ENCODE peak calls at places on chromosomes 13 and 19, in six cellular contexts. G is glutamatergic neuron, C is GM13976, X is epithelial cell of esophagus, K is RWPE1, I is osteoblast. B is an unnamed sample.

GRCh38 chr19:38211206-38211605 is 12.8 kb downstream of the DPF1 start:
- DNase-seq in G (peak), C (no peak), X (no peak), K (no peak), I (no peak), B (no peak)

GRCh38 chr19:54462713-54463530 is 656 bp downstream of the LENG9 start:
- DNase-seq in G (peak), C (peak), X (peak), K (no peak), I (peak), B (peak)

GRCh38 chr19:1069009-1069779 is 2.2 kb downstream of the ARHGAP45 start:
- DNase-seq in G (no peak), C (peak), X (no peak), K (no peak), I (no peak), B (no peak)

GRCh38 chr13:105278797-105279425 is 1256.6 kb downstream of the EFNB2 start:
- DNase-seq in G (no peak), C (no peak), X (peak), K (no peak), I (no peak), B (no peak)

GRCh38 chr19:927044-927706 is 1.3 kb downstream of the ARID3A start:
- DNase-seq in G (peak), C (peak), X (no peak), K (no peak), I (peak), B (peak)

GRCh38 chr13:48297131-48297786 is 6.3 kb upstream of the RB1 start:
- DNase-seq in G (no peak), C (no peak), X (no peak), K (no peak), I (no peak), B (no peak)

GRCh38 chr19:47661571-47661970 is 51.7 kb upstream of the EHD2 start:
- DNase-seq in G (no peak), C (no peak), X (no peak), K (no peak), I (no peak), B (no peak)

GRCh38 chr19:42250249-42250665 is 4.7 kb downstream of the ERF start:
- DNase-seq in G (no peak), C (no peak), X (no peak), K (no peak), I (no peak), B (no peak)

GRCh38 chr13:49569993-49570689 is 15.2 kb downstream of the RCBTB1 start:
- DNase-seq in G (no peak), C (peak), X (peak), K (peak), I (no peak), B (no peak)

GRCh38 chr19:2242811-2243210 is 6.2 kb downstream of the SF3A2 start:
- DNase-seq in G (no peak), C (no peak), X (no peak), K (no peak), I (no peak), B (no peak)

GRCh38 chr19:3575260-3575741 is 2.6 kb downstream of the HMG20B start:
- DNase-seq in G (peak), C (no peak), X (peak), K (no peak), I (peak), B (no peak)

GRCh38 chr13:100721885-100722512 is 47.4 kb upstream of the TMTC4 start:
- DNase-seq in G (peak), C (peak), X (peak), K (peak), I (no peak), B (peak)

GRCh38 chr19:7980168-7980567 is 25.3 kb downstream of the ELAVL1 start:
- DNase-seq in G (peak), C (no peak), X (no peak), K (no peak), I (no peak), B (no peak)

GRCh38 chr13:100674848-100675659 is 459 bp upstream of the TMTC4 start:
- DNase-seq in G (peak), C (peak), X (peak), K (peak), I (peak), B (peak)

GRCh38 chr13:87669379-87669978 is 1.7 kb upstream of the SLITRK5 start:
- DNase-seq in G (no peak), C (peak), X (peak), K (no peak), I (no peak), B (no peak)

GRCh38 chr13:77345150-77345780 is 18.4 kb upstream of the MYCBP2 start:
- DNase-seq in G (no peak), C (no peak), X (no peak), K (no peak), I (no peak), B (no peak)

GRCh38 chr19:19451429-19452240 is 46.2 kb downstream of the GATAD2A start:
- DNase-seq in G (no peak), C (peak), X (no peak), K (no peak), I (no peak), B (no peak)

GRCh38 chr13:95568131-95568530 is 15.6 kb downstream of the CLDN10 start:
- DNase-seq in G (no peak), C (no peak), X (no peak), K (no peak), I (no peak), B (no peak)

GRCh38 chr13:95564948-95565347 is 12.4 kb downstream of the CLDN10 start:
- DNase-seq in G (no peak), C (no peak), X (peak), K (peak), I (peak), B (no peak)

GRCh38 chr13:95559100-95559499 is 6.6 kb downstream of the CLDN10 start:
- DNase-seq in G (no peak), C (no peak), X (peak), K (no peak), I (no peak), B (no peak)

GRCh38 chr13:95560387-95560786 is 7.9 kb downstream of the CLDN10 start:
- DNase-seq in G (no peak), C (no peak), X (no peak), K (no peak), I (no peak), B (no peak)

DNA sequence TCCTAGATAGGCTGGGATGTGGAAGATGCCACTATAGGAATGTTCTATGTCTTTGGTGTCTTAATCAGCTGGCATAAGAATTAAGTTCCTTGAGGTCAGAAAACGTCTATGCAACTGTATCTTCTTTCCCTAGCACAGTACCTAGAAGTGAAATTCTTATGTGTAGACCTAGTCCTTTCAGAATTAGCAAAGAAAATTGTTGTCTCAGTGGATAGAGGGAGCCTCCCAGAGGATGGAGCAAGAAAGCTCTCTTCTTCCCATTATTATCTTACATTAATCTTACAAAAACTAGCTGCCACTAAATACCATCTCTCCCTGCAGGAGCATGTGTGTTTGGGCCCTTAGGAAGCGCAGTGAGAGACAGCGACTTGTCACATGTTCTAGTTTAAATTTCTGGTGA is 11.6 kb downstream of the CLDN10 start:
- DNase-seq in G (no peak), C (no peak), X (no peak), K (no peak), I (peak), B (no peak)
- TF ChIP-seq CTCF in G (no peak), C (no peak), X (peak), K (no peak), I (peak), B (no peak)

DNA sequence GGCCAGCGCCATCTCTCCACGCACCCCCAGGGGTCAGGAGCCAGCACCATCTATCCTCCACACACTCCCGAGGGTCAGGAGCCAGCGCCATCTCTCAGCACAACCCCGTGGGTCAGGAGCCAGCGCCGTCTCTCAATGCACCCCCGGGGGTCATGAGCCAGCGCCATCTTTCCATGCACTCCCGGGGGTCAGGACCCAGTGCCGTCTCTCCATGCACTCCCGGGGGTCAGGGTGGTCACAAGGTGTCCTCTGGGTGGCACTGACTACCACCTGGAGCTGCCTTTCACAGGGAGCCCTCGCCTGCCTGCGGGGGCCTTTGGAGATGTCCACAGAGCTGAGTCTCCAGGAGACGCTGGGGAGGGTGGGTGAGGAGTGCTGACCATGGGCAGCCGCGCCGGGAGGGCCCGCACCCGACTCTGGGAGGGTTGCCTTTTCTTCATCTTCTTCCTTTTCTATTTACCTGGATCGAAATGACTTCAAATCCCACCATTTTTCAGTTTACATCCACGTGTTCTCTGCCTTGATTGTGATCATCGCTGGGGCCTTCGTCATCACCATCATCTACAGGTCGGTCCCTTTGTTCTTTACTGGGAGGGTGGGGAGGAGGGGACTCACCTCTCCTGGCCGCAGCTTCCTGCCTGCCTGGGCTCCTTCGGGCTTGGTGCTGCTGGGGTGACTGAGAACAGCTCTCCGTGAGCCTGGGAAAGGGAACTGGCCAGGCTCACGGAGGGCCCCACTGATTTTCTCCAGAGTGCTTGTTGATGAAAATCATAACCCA is 19.1 kb downstream of the TEX29 start:
- DNase-seq in G (no peak), C (peak), X (no peak), K (no peak), I (no peak), B (no peak)
- TF ChIP-seq CTCF in G (no peak), C (no peak), X (no peak), K (no peak), I (no peak), B (no peak)

GRCh38 chr13:25468330-25469178 is 96.8 kb downstream of the ATP8A2 start:
- DNase-seq in G (peak), C (peak), X (peak), K (peak), I (peak), B (peak)
- TF ChIP-seq CTCF in G (no peak), C (no peak), X (no peak), K (no peak), I (no peak), B (peak)

DNA sequence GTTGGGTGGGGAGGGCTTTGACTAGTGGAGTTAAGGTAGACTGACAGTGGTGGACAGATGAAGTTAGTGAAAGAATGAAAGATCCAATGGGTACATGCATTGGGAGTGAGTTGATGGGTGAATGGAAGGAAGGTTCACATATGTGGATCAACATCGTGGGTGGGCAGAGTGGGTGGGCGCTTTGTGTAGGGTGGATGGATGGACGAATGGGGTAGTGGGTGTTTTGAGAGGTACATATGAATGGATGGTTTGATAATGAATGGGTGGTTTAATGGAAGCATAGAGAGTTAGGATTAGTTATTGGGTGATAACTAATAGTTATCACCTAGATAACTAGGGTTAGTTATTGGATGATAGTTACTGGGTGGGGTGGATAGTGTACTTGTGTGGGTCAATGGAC is 11.5 kb downstream of the ZSWIM4 start:
- DNase-seq in G (no peak), C (no peak), X (no peak), K (no peak), I (peak), B (no peak)
- TF ChIP-seq CTCF in G (no peak), C (no peak), X (no peak), K (no peak), I (no peak), B (no peak)

GRCh38 chr13:75324413-75324940 is 157.5 kb downstream of the TBC1D4 start:
- DNase-seq in G (no peak), C (no peak), X (no peak), K (no peak), I (no peak), B (no peak)
- TF ChIP-seq CTCF in G (no peak), C (no peak), X (no peak), K (no peak), I (no peak), B (no peak)

DNA sequence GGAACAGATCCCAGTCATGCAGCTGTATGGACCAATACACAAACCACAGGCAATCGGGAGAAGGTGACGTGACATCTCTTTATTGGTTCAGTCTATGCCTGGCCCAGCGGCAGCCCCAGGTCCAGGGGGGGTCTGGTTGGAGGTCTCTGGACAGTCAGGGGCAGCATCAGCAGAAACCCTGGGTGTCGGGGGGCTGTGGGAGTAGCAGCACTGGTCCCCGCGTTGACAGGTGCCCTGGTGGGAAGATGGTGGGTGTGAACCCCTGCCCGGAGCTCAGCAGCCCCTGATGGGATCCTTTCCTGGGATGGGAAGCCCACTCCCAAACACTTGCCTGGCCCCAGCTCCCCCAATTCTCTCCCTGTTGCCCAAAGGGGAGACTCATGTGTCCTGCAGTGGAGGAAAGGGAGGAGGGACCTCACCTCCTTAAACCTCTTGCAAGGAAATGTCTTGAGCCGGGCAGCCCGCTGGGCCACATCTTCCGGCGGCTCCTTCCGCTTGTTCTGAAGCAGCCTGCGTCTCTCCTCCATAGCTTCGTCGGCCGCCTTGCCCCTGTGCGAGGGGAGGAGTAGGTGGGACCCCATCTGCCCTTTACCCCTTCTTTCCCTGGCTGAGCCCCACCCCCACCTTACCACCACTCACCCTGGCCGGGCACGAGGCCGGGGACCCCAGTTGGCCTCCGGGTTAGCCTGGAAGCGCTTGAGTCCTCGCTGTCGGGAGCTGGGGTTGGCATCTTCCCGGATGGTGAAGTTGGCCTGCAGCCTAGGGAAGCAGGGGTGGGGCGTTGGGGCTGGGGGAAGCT is 2.4 kb upstream of the LYL1 start:
- DNase-seq in G (no peak), C (peak), X (no peak), K (no peak), I (no peak), B (no peak)
- TF ChIP-seq CTCF in G (peak), C (no peak), X (no peak), K (peak), I (no peak), B (no peak)

DNA sequence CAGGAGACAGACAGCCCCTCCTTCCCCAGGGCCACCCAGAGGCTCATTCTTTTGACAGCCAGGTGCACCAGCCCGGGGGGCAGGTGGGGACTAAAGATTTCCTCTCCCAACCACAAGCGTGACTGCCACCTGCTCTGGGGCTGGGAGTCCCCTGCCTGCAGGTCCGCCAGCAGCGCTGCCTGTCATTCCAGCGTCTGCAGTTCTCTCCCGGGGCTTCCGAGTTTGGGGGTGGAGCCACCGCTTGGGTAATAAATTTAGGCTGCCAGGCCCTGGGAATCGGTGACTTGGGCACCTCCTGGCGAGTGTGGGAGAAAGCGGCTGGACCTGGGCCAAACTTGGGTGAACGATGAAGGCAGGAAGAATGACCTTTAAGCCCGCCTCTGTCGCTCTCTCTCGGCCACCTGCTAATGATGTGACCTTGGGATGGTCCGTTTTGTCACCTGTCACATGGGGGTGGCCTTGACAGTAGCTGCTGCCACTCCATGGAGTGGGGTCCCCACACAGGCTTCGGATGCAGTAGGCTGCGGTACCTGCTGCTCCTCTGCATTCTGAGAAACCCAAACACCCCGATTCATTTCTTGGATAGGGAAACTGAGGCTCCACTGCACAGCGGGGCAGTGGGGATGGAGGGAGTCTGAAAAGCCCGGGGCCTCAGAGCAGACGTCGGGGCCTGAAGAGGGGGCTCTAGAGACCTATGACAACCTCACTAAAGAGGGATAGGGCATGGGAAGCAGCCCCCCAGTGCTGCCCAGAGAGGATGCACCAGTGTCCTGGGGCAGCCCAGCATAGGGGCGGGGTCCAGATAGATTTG is 12.8 kb downstream of the FUT6 start:
- DNase-seq in G (peak), C (no peak), X (peak), K (peak), I (peak), B (peak)
- TF ChIP-seq CTCF in G (no peak), C (no peak), X (peak), K (peak), I (peak), B (no peak)

DNA sequence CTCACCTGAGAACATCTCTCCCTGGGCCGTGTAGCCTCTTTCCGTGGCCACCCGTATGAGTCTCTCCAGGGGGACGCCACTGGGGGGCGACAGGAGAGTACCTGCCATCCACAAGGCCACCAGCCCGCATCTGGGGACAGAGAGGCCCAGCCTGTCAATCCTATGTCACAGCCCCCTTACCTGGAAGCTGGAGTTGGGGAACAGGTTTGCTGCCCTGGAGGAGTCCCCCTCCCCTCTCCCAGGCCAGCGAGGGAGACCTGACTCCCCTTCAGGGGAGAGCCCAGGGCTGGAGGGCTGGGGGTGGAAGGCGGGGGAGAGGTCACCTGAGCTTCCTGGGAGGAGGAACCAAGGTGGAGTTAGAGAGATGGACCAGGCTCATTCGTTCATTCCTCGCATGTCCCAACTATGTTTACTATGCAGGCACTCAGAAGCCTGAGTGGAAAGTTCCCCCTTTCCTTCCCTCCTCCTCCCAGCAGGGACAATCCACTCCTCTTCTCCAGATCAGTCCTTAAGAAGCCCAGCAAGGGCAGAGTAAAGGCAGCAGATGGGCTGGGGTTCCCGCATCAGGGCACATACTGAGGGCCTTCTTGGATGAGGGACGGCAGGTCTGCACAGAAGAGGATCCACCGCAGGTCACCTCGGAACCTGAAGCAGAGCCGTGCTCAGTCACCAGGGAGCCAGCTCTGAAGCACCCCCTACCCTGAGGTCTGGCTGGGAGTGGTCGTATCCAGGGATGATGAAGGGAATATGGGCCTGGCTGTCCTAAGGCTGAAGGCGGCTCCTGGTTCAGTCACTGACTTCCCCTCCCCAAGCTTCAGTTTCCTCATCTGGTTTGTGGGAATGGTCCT is 5.5 kb downstream of the ACTMAP start:
- DNase-seq in G (no peak), C (peak), X (no peak), K (no peak), I (no peak), B (no peak)
- TF ChIP-seq CTCF in G (no peak), C (peak), X (no peak), K (no peak), I (no peak), B (no peak)

GRCh38 chr19:46392837-46393236 is 20.5 kb downstream of the CCDC8 start:
- DNase-seq in G (no peak), C (no peak), X (no peak), K (no peak), I (peak), B (no peak)

GRCh38 chr19:46390121-46390858 is 23.1 kb downstream of the CCDC8 start:
- DNase-seq in G (no peak), C (no peak), X (no peak), K (no peak), I (no peak), B (no peak)

GRCh38 chr19:46391296-46392251 is 21.8 kb downstream of the CCDC8 start:
- DNase-seq in G (no peak), C (no peak), X (no peak), K (no peak), I (no peak), B (no peak)

GRCh38 chr19:46392252-46392801 is 21.0 kb downstream of the CCDC8 start:
- DNase-seq in G (no peak), C (no peak), X (no peak), K (no peak), I (peak), B (no peak)

DNA sequence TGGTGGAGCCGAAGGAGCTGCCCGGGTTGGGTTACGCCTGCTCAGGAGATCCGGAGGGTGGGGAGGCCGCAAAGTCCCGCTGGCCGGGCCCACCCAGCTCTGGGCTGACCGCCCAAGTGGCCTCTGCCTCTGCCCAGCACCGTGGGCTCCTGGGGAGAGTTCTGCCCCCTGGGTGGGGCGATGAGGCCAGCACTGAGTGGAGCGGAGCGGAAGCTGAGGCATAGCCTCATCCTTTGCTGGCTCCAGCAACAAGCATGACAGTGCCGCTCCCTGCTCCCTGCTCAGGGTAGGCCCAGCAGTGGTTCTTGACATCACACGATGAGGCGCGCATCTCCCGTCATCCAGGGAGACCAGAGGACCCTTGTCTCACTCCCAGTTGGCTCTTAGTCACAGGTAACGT is 22.5 kb downstream of the CCDC8 start:
- DNase-seq in G (no peak), C (no peak), X (no peak), K (no peak), I (no peak), B (no peak)
- TF ChIP-seq CTCF in G (no peak), C (no peak), X (no peak), K (no peak), I (no peak), B (no peak)

B was measured in neural crest cell.